ENCODE peak calls at places on chromosomes 13 and 19, in seven cellular contexts. S, M, W, V, E, P and Q are unnamed samples.

GRCh38 chr19:55836340-55836739 is at the start of gene NLRP4:
- DNase-seq in P (no peak), S (no peak), E (no peak), V (no peak), M (no peak), W (no peak), Q (no peak)

GRCh38 chr19:862529-863304 is 3.3 kb downstream of the CFD start:
- DNase-seq in E (peak; percentile 88), M (peak; percentile 62), V (no peak), W (peak; percentile 88), S (peak; percentile 37), P (peak; percentile 62), Q (peak; percentile 74)

GRCh38 chr19:35673121-35673804 is 6.9 kb downstream of the UPK1A start:
- DNase-seq in M (no peak), E (peak; percentile 62), W (no peak), V (peak; percentile 33), P (peak; percentile 50), S (peak; percentile 84), Q (no peak)

GRCh38 chr19:5674734-5675133 is 5.6 kb downstream of the MICOS13 start:
- DNase-seq in S (no peak), V (no peak), M (no peak), W (no peak), P (no peak), E (no peak), Q (no peak)

GRCh38 chr13:105908581-105908980 is 626.9 kb downstream of the EFNB2 start:
- DNase-seq in W (no peak), P (no peak), V (peak; percentile 23), S (no peak), E (no peak), M (no peak), Q (no peak)

GRCh38 chr13:107392205-107392604 is 823.1 kb downstream of the LIG4 start:
- DNase-seq in P (no peak), M (no peak), S (no peak), V (no peak), W (no peak), E (no peak), Q (no peak)

GRCh38 chr19:53903055-53903680 is 5.9 kb upstream of the CACNG7 start:
- DNase-seq in P (no peak), W (peak; percentile 41), S (peak; percentile 57), M (no peak), V (peak; percentile 16), E (no peak), Q (peak; percentile 37)

GRCh38 chr19:5436101-5436947 is 18.9 kb upstream of the ZNRF4 start:
- DNase-seq in E (peak; percentile 42), V (peak; percentile 91), S (no peak), M (no peak), P (no peak), W (peak; percentile 88), Q (no peak)

GRCh38 chr13:26679411-26679810 is 81.2 kb downstream of the GPR12 start:
- DNase-seq in W (no peak), S (peak; percentile 53), E (no peak), P (no peak), M (no peak), V (peak; percentile 8), Q (no peak)

DNA sequence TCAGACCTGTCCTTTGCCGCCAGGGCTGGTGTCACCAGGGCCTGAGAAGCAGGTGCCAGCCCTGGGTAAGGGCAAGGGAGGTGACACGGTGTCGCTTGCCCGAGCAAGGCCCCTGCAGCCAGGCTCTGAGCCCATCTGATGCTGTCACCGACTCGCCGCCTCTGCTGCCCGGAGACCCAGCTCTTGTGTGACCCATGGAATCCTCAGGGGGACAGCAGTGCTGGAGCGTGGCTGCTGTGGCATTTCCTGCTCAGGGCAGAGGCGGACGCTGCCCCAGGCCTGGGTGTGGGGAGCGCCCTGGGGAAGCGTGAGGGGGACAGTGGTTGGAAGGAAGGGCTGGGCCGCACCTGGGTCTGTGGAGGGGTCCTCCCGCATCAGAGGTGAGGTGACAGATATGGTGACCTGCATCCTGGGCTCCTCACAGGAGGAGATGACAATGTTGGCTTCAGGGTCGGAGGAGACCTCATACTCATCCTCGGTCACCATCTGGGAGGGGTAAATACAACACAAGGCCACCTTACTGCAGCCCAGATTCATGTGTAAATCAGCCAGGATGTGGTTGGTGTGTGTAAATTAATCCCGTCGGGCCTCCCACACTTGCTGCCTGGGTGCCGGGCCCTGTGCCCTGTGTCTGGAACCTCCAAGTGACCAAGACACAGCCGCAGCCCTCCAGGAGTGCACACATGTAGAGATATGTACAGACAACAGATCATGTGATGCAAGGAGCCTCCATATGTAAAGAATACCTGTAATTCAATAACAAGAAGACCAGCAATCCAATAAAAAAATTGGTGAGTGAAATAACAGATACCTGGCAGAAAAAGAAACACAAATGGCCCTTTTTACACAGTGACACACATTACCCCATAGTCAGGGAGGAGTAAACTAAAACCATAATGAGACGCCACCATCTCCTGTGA is 27.6 kb upstream of the MATK start:
- DNase-seq in E (no peak), V (no peak), W (no peak), M (no peak), S (no peak), P (no peak), Q (no peak)
- H3K27ac ChIP-seq in E (no peak overlapping the region), V (no peak overlapping the region), W (no peak overlapping the region), M (no peak overlapping the region), S (no peak overlapping the region), P (no peak overlapping the region), Q (no peak overlapping the region)

DNA sequence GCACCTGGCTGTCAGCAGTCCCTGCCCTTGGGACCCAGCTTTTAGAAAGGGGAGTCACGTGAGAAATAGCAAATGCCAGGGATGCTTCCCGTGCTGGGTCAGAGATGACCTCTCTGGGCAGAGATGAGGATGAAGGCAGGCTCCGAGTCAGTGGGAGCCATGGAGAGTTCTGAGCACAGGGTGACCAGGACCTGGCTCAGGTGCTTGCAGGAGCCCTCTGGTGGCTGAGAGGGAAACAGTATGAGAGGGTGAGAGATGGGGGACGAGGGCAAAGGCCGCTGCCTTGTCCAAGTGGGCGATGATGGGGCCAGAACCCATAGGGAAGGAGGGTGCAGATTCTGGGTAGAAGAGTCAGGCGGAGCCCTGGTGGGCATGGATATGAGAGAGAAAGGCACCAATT is 15.8 kb downstream of the TMED1 start:
- DNase-seq in V (no peak), M (no peak), E (peak; percentile 36), S (no peak), W (no peak), P (no peak), Q (no peak)
- H3K36me3 ChIP-seq in V (peaks cover 7% of the 10 kb centered on the region), M (no peaks in the 10 kb centered on the region), E (peaks cover 52% of the 10 kb centered on the region), S (peaks cover 11% of the 10 kb centered on the region), W (peaks cover 20% of the 10 kb centered on the region), P (peaks cover 11% of the 10 kb centered on the region), Q (peaks cover 32% of the 10 kb centered on the region)

GRCh38 chr19:31957711-31958110 is 387.7 kb upstream of the ZNF507 start:
- DNase-seq in W (no peak), P (no peak), M (no peak), S (no peak), V (no peak), E (no peak), Q (no peak)

GRCh38 chr19:31960474-31960873 is 384.9 kb upstream of the ZNF507 start:
- DNase-seq in E (no peak), P (no peak), M (no peak), V (no peak), S (no peak), W (no peak), Q (no peak)

GRCh38 chr19:31955884-31956283 is 389.5 kb upstream of the ZNF507 start:
- DNase-seq in W (no peak), P (no peak), V (no peak), M (no peak), S (no peak), E (no peak), Q (no peak)

GRCh38 chr19:31956771-31957170 is 388.6 kb upstream of the ZNF507 start:
- DNase-seq in E (no peak), P (no peak), W (no peak), V (no peak), M (no peak), S (no peak), Q (no peak)

DNA sequence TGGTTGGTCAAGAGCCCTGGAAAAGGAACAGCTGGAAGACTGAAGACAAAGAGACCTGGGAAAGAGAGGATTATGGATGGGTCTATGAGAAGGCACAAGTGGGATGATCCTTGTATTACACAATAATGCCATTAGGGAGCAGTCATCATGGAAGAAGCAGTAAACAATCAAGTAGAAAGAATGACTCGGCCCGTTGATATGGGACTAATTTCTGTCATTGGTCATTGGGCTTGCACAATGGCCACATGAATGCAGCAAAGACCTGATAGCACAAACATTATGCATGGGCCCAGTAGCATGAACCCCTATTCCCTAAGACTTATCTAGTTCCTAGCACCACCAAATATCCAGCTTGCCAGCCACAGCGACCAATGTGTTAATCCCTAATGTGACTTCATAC is 390.3 kb upstream of the ZNF507 start:
- DNase-seq in P (no peak), E (no peak), M (no peak), V (no peak), S (no peak), W (no peak), Q (no peak)
- H3K27ac ChIP-seq in P (no peak overlapping the region), E (no peak overlapping the region), M (no peak overlapping the region), V (no peak overlapping the region), S (no peak overlapping the region), W (no peak overlapping the region), Q (no peak overlapping the region)

GRCh38 chr13:94585543-94586101 is 10.3 kb downstream of the TGDS start:
- DNase-seq in E (no peak), V (no peak), M (no peak), P (no peak), S (no peak), W (no peak), Q (no peak)
- H3K36me3 ChIP-seq in E (peaks cover 18% of the 10 kb centered on the region), V (peaks cover 28% of the 10 kb centered on the region), M (no peaks in the 10 kb centered on the region), P (no peaks in the 10 kb centered on the region), S (peaks cover 32% of the 10 kb centered on the region), W (peaks cover 23% of the 10 kb centered on the region), Q (no peaks in the 10 kb centered on the region)

DNA sequence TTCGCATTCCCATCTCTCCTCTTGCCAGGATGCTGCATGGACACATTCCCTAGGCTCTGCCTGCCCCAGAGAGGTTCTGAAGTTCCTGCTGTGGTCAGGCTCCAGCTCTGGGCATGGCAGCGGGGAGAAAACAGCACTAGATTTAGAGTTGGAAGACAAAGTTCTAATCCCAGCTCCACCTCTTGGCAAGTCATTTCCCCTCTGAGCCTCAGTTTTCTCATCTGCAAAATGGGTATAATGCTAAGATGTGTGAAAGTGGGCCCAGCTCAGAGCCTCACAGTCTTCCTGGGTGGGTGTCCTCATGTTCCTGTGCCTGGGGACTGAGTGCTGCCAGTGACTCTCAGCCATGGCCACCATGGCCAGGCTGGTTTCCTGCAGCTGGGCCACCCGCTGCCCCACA is 9.6 kb downstream of the PEPD start:
- DNase-seq in P (no peak), W (no peak), E (no peak), S (no peak), V (no peak), M (no peak), Q (no peak)
- H3K27ac ChIP-seq in P (no peak overlapping the region), W (no peak overlapping the region), E (no peak overlapping the region), S (no peak overlapping the region), V (no peak overlapping the region), M (no peak overlapping the region), Q (no peak overlapping the region)

DNA sequence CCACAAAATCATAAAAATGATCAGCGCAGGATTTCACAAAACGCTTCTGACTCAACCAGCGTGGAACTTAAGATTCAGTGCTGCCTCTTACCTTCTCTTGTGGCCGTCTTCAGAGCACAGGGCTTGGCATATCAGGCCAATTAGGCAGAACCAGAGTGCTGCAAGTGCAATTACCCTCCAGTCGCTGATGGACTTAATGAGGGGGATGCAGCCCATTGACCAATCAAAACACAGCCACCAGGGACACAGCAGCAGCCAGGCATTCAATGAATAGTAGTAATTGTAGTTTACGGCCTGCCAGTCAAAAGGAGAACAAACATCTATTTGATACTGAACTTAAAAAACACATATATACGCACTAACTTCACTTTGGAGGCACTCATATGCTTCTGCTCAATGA is 38.2 kb downstream of the TMTC4 start:
- DNase-seq in S (no peak), E (no peak), W (no peak), V (no peak), P (no peak), M (no peak), Q (no peak)
- H3K36me3 ChIP-seq in S (peaks cover 5% of the 10 kb centered on the region), E (peaks cover 36% of the 10 kb centered on the region), W (peaks cover 33% of the 10 kb centered on the region), V (peaks cover 19% of the 10 kb centered on the region), P (no peaks in the 10 kb centered on the region), M (no peaks in the 10 kb centered on the region), Q (peaks cover 5% of the 10 kb centered on the region)